ENCODE peak calls at places on chromosome 18, in eight cellular contexts. L, E, R, J, X, F, I and U are unnamed samples.

GRCh38 chr18:79589601-79590091 is 90.0 kb upstream of the CTDP1 start:
- DNase-seq in L (no peak), E (no peak), R (no peak), J (no peak), X (peak; percentile 60), F (no peak), I (no peak), U (no peak)

GRCh38 chr18:1732143-1732542 is 827.5 kb downstream of the ADCYAP1 start:
- DNase-seq in L (no peak), E (peak; percentile 2), R (no peak), J (no peak), X (no peak), F (no peak), I (no peak), U (no peak)

GRCh38 chr18:13374468-13375301 is 156.1 kb downstream of the LDLRAD4 start:
- DNase-seq in L (peak; percentile 31), E (no peak), R (no peak), J (no peak), X (no peak), F (no peak), I (no peak), U (no peak)

GRCh38 chr18:11883153-11883552 is 25.0 kb downstream of the MPPE1 start:
- DNase-seq in L (no peak), E (no peak), R (no peak), J (no peak), X (no peak), F (no peak), I (no peak), U (no peak)

GRCh38 chr18:7950380-7951143 is 383.4 kb downstream of the PTPRM start:
- DNase-seq in L (no peak), E (no peak), R (no peak), J (peak; percentile 57), X (no peak), F (no peak), I (no peak), U (no peak)

GRCh38 chr18:22983175-22983574 is 50.0 kb downstream of the RBBP8 start:
- DNase-seq in L (peak; percentile 52), E (peak; percentile 2), R (no peak), J (no peak), X (no peak), F (peak; percentile 8), I (no peak), U (no peak)

GRCh38 chr18:13005289-13005688 is 14.1 kb downstream of the CEP192 start:
- DNase-seq in L (no peak), E (no peak), R (no peak), J (no peak), X (no peak), F (no peak), I (no peak), U (no peak)

GRCh38 chr18:51447351-51447896 is 249.9 kb upstream of the MEX3C start:
- DNase-seq in L (no peak), E (no peak), R (peak; percentile 24), J (no peak), X (peak; percentile 62), F (no peak), I (no peak), U (no peak)

GRCh38 chr18:79740741-79741700 is 56.7 kb upstream of the KCNG2 start:
- DNase-seq in L (no peak), E (no peak), R (no peak), J (no peak), X (no peak), F (no peak), I (no peak), U (no peak)

GRCh38 chr18:2549462-2549861 is 21.8 kb downstream of the METTL4 start:
- DNase-seq in L (no peak), E (no peak), R (no peak), J (no peak), X (no peak), F (no peak), I (no peak), U (no peak)

GRCh38 chr18:58527116-58528010 is 101.5 kb downstream of the ALPK2 start:
- DNase-seq in L (peak; percentile 27), E (no peak), R (no peak), J (no peak), X (no peak), F (no peak), I (no peak), U (no peak)

GRCh38 chr18:31685097-31686082 is 1.0 kb upstream of the B4GALT6 start:
- DNase-seq in L (peak; percentile 69), E (peak; percentile 93), R (peak; percentile 64), J (no peak), X (peak; percentile 86), F (no peak), I (no peak), U (no peak)

GRCh38 chr18:73235491-73235890 is 367.7 kb upstream of the NETO1 start:
- DNase-seq in L (no peak), E (no peak), R (no peak), J (peak; percentile 25), X (no peak), F (peak; percentile 86), I (no peak), U (peak; percentile 70)

GRCh38 chr18:27661320-27662049 is 476.4 kb upstream of the CHST9 start:
- DNase-seq in L (no peak), E (peak; percentile 90), R (no peak), J (no peak), X (no peak), F (no peak), I (no peak), U (no peak)

GRCh38 chr18:79963658-79964329 is 649 bp upstream of the HSBP1L1 start:
- DNase-seq in L (no peak), E (no peak), R (no peak), J (no peak), X (no peak), F (no peak), I (no peak), U (no peak)

GRCh38 chr18:41881285-41881684 is 73.7 kb upstream of the PIK3C3 start:
- DNase-seq in L (no peak), E (no peak), R (no peak), J (peak; percentile 21), X (no peak), F (peak; percentile 2), I (no peak), U (no peak)

GRCh38 chr18:50401888-50402287 is 27.0 kb downstream of the SKA1 start:
- DNase-seq in L (peak; percentile 25), E (peak; percentile 34), R (peak; percentile 49), J (peak; percentile 2), X (peak; percentile 72), F (no peak), I (no peak), U (no peak)

GRCh38 chr18:53551868-53552426 is 672.5 kb downstream of the MBD2 start:
- DNase-seq in L (no peak), E (no peak), R (peak; percentile 18), J (no peak), X (no peak), F (no peak), I (no peak), U (no peak)

GRCh38 chr18:75858754-75859153 is 431.3 kb upstream of the SMIM21 start:
- DNase-seq in L (no peak), E (no peak), R (no peak), J (no peak), X (no peak), F (no peak), I (no peak), U (no peak)

GRCh38 chr18:75859533-75859932 is 432.0 kb upstream of the SMIM21 start:
- DNase-seq in L (no peak), E (no peak), R (no peak), J (no peak), X (no peak), F (no peak), I (no peak), U (no peak)

GRCh38 chr18:75854808-75855207 is 427.3 kb upstream of the SMIM21 start:
- DNase-seq in L (no peak), E (no peak), R (no peak), J (no peak), X (no peak), F (no peak), I (no peak), U (no peak)

GRCh38 chr18:75857558-75857957 is 430.1 kb upstream of the SMIM21 start:
- DNase-seq in L (no peak), E (no peak), R (no peak), J (no peak), X (no peak), F (no peak), I (no peak), U (no peak)

GRCh38 chr18:75854174-75854573 is 426.7 kb upstream of the SMIM21 start:
- DNase-seq in L (peak; percentile 2), E (peak; percentile 18), R (no peak), J (no peak), X (no peak), F (no peak), I (no peak), U (no peak)
- TF ChIP-seq CTCF in L (peak; percentile 54), E (peak; percentile 59), R (peak; percentile 27), J (peak; percentile 30), X (no peak), F (peak; percentile 13), I (no peak), U (peak; percentile 37)

GRCh38 chr18:48013162-48013561 is 82.7 kb upstream of the SMAD2 start:
- DNase-seq in L (no peak), E (no peak), R (no peak), J (no peak), X (no peak), F (no peak), I (no peak), U (no peak)
- H3K4me3 ChIP-seq in L (no peak overlapping the region), E (no peak overlapping the region), R (no peak overlapping the region), J (no peak overlapping the region), X (no peak overlapping the region), F (no peak overlapping the region), I (no peak overlapping the region), U (no peak overlapping the region)

GRCh38 chr18:57426187-57426586 is 9.0 kb upstream of the ONECUT2 start:
- DNase-seq in L (no peak), E (no peak), R (no peak), J (no peak), X (no peak), F (no peak), I (no peak), U (no peak)
- H3K27me3 ChIP-seq in L (peaks cover 100% of the 10 kb centered on the region), E (peaks cover 100% of the 10 kb centered on the region), R (peaks cover 100% of the 10 kb centered on the region), J (peaks cover 54% of the 10 kb centered on the region), X (peaks cover 90% of the 10 kb centered on the region), F (peaks cover 44% of the 10 kb centered on the region), I (peaks cover 96% of the 10 kb centered on the region), U (peaks cover 30% of the 10 kb centered on the region)

GRCh38 chr18:36761186-36761698 is 67.6 kb downstream of the TPGS2 start:
- DNase-seq in L (no peak), E (no peak), R (no peak), J (no peak), X (no peak), F (no peak), I (no peak), U (no peak)

GRCh38 chr18:36759167-36759776 is 69.5 kb downstream of the TPGS2 start:
- DNase-seq in L (no peak), E (no peak), R (no peak), J (no peak), X (no peak), F (no peak), I (no peak), U (no peak)

GRCh38 chr18:36758623-36759022 is 70.2 kb downstream of the TPGS2 start:
- DNase-seq in L (no peak), E (no peak), R (no peak), J (no peak), X (no peak), F (no peak), I (no peak), U (no peak)

GRCh38 chr18:36760598-36760997 is 68.2 kb downstream of the TPGS2 start:
- DNase-seq in L (no peak), E (no peak), R (no peak), J (no peak), X (no peak), F (no peak), I (no peak), U (no peak)

GRCh38 chr18:36762074-36762473 is 66.7 kb downstream of the TPGS2 start:
- DNase-seq in L (no peak), E (no peak), R (no peak), J (no peak), X (no peak), F (no peak), I (no peak), U (no peak)
- TF ChIP-seq CTCF in L (no peak), E (no peak), R (no peak), J (no peak), X (no peak), F (no peak), I (no peak), U (no peak)